ENCODE peak calls at places on chromosomes 7 and 10, in six cellular contexts. L, K, A, S, B and Z are unnamed samples.

GRCh38 chr7:7861211-7861633 is 107.4 kb upstream of the GLCCI1 start:
- DNase-seq in K (no peak), B (peak; percentile 49), L (no peak), A (no peak), S (no peak), Z (no peak)

GRCh38 chr7:54995631-54996340 is 23.0 kb upstream of the EGFR start:
- DNase-seq in B (peak; percentile 39), L (no peak), A (no peak), S (peak; percentile 17), K (peak; percentile 18), Z (no peak)

GRCh38 chr10:34906021-34906965 is 91.2 kb upstream of the PARD3 start:
- DNase-seq in S (no peak), L (peak; percentile 30), K (peak; percentile 16), B (peak; percentile 20), A (peak; percentile 61), Z (no peak)

GRCh38 chr7:74604326-74605020 is 53.0 kb upstream of the GTF2I start:
- DNase-seq in L (no peak), S (no peak), A (no peak), K (no peak), B (no peak), Z (no peak)

GRCh38 chr10:47024399-47025252 is 113.4 kb downstream of the PTPN20 start:
- DNase-seq in K (peak; percentile 70), B (peak; percentile 53), S (peak; percentile 16), L (peak; percentile 83), A (peak; percentile 85), Z (peak; percentile 52)

GRCh38 chr7:127912901-127913300 is 118.3 kb downstream of the LRRC4 start:
- DNase-seq in S (no peak), K (no peak), A (no peak), B (peak; percentile 60), L (no peak), Z (no peak)

GRCh38 chr7:18555968-18556367 is 60.4 kb downstream of the HDAC9 start:
- DNase-seq in K (no peak), S (no peak), A (no peak), L (no peak), B (no peak), Z (no peak)

GRCh38 chr7:78020131-78020873 is 221.7 kb downstream of the PHTF2 start:
- DNase-seq in L (peak; percentile 83), K (peak; percentile 88), S (peak; percentile 17), A (peak; percentile 54), B (peak; percentile 51), Z (peak; percentile 33)

GRCh38 chr10:87935290-87936141 is 72.1 kb downstream of the PTEN start:
- DNase-seq in K (no peak), B (no peak), L (no peak), S (no peak), A (no peak), Z (no peak)

GRCh38 chr7:76280408-76280807 is 22.1 kb upstream of the HSPB1 start:
- DNase-seq in A (no peak), L (peak; percentile 91), B (no peak), S (no peak), K (no peak), Z (no peak)

GRCh38 chr7:15855726-15856125 is 169.2 kb upstream of the MEOX2 start:
- DNase-seq in S (no peak), A (no peak), L (no peak), B (no peak), K (no peak), Z (no peak)

GRCh38 chr7:75033064-75033463 is 40.5 kb downstream of the RCC1L start:
- DNase-seq in K (peak; percentile 44), B (peak; percentile 18), S (no peak), L (peak; percentile 74), A (peak; percentile 75), Z (no peak)

GRCh38 chr7:28629216-28629848 is 217.0 kb downstream of the CREB5 start:
- DNase-seq in B (no peak), K (no peak), S (no peak), L (no peak), A (no peak), Z (no peak)

GRCh38 chr10:119445311-119445934 is 97.1 kb downstream of the RGS10 start:
- DNase-seq in B (peak; percentile 65), S (no peak), L (peak; percentile 94), K (peak; percentile 82), A (peak; percentile 95), Z (peak; percentile 66)

GRCh38 chr7:33142585-33142984 is 13.2 kb downstream of the BBS9 start:
- DNase-seq in L (no peak), S (no peak), B (no peak), A (no peak), K (no peak), Z (no peak)

GRCh38 chr10:18616337-18616736 is 35.0 kb downstream of the NSUN6 start:
- DNase-seq in K (no peak), L (no peak), S (no peak), A (no peak), B (no peak), Z (no peak)

GRCh38 chr10:28393956-28394568 is 91.2 kb upstream of the MPP7 start:
- DNase-seq in K (peak; percentile 77), B (peak; percentile 49), A (peak; percentile 84), S (no peak), L (peak; percentile 69), Z (peak; percentile 51)

GRCh38 chr7:80288175-80289122 is 153.8 kb downstream of the GNAI1 start:
- DNase-seq in S (no peak), L (no peak), B (peak; percentile 15), A (no peak), K (no peak), Z (no peak)

GRCh38 chr7:131302876-131303707 is 24.6 kb upstream of the MKLN1 start:
- DNase-seq in S (no peak), L (no peak), B (peak; percentile 16), K (peak; percentile 32), A (no peak), Z (no peak)
- TF ChIP-seq GABPA in S (no peak), L (no peak), B (no peak), K (no peak), A (no peak), Z (no peak)

GRCh38 chr10:97131702-97132101 is 54.1 kb downstream of the SLIT1 start:
- DNase-seq in L (no peak), S (no peak), A (no peak), K (no peak), B (no peak), Z (no peak)

GRCh38 chr10:97129666-97130065 is 56.1 kb downstream of the SLIT1 start:
- DNase-seq in S (no peak), L (no peak), K (no peak), A (no peak), B (no peak), Z (no peak)

GRCh38 chr10:97134202-97134601 is 51.6 kb downstream of the SLIT1 start:
- DNase-seq in S (no peak), L (no peak), A (no peak), K (no peak), B (no peak), Z (no peak)

GRCh38 chr10:97131041-97131659 is 54.6 kb downstream of the SLIT1 start:
- DNase-seq in B (no peak), K (no peak), L (no peak), A (no peak), S (no peak), Z (no peak)

DNA sequence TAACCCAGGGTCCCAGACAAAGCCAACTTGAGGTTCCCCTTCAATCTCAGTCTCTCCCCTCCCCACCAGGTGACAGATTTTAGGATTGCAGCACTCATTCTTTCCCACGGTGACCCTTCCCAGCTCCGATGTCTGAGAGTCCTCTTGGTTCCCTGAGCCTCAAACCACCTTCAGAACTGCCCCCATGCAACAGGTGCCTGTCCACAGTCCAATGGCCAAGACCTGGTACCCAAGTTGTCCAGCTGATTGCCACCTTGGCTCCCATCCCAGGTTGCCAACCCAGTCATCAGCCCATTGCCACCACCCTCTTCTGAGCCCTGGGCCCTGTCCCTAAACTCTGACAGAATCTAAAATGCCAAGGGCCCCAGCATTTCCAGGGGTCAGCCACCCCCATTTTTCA is 53.5 kb downstream of the SLIT1 start:
- DNase-seq in L (no peak), A (no peak), S (no peak), K (no peak), B (no peak), Z (no peak)
- H3K27me3 ChIP-seq in L (peaks cover 6% of the 10 kb centered on the region), A (no peaks in the 10 kb centered on the region), S (no peaks in the 10 kb centered on the region), K (peaks cover 82% of the 10 kb centered on the region), B (peaks cover 69% of the 10 kb centered on the region), Z (peaks cover 7% of the 10 kb centered on the region)

DNA sequence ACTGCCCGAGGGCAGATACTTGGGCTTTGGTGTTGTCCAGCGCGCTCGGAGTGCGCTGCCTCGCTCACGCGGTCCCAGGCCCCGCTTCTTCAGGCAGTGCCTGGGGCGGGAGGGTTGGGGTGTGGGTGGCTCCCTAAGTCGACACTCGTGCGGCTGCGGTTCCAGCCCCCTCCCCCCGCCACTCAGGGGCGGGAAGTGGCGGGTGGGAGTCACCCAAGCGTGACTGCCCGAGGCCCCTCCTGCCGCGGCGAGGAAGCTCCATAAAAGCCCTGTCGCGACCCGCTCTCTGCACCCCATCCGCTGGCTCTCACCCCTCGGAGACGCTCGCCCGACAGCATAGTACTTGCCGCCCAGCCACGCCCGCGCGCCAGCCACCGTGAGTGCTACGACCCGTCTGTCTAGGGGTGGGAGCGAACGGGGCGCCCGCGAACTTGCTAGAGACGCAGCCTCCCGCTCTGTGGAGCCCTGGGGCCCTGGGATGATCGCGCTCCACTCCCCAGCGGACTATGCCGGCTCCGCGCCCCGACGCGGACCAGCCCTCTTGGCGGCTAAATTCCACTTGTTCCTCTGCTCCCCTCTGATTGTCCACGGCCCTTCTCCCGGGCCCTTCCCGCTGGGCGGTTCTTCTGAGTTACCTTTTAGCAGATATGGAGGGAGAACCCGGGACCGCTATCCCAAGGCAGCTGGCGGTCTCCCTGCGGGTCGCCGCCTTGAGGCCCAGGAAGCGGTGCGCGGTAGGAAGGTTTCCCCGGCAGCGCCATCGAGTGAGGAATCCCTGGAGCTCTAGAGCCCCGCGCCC is at the start of gene NPY:
- DNase-seq in S (no peak), B (no peak), L (peak; percentile 83), K (no peak), A (peak; percentile 71), Z (no peak)
- H3K4me3 ChIP-seq in S (peak within 1 kb of the TSS; percentile 43), B (no peak within 1 kb of the TSS), L (no peak within 1 kb of the TSS), K (no peak within 1 kb of the TSS), A (peak within 1 kb of the TSS; percentile 51), Z (no peak within 1 kb of the TSS)

DNA sequence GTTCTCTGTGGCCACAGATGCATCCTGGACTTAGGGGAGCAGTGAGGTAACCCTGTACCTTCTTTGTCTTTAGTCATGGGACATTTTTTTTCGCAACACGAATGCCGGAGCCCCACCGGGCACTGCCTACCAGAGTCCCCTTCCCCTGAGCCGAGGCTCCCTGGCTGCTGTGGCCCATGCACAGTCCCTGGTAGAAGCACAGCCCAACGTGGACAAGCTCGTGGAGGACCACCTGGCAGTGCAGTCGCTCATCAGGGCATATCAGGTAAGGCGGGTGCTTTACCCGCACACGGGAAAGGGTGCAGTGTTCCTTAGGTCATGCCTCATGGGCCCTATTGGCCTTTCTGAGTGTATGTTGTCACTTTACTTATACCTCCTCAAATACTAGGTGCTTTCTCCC is 38.8 kb downstream of the OGDH start:
- DNase-seq in L (no peak), K (no peak), B (no peak), S (no peak), A (no peak), Z (no peak)
- TF ChIP-seq GABPA in L (no peak), K (no peak), B (no peak), S (no peak), A (no peak), Z (no peak)

GRCh38 chr7:23405240-23405618 is 65.1 kb downstream of the IGF2BP3 start:
- DNase-seq in S (no peak), K (no peak), A (no peak), B (no peak), L (no peak), Z (no peak)
- H3K27me3 ChIP-seq in S (no peaks in the 10 kb centered on the region), K (no peaks in the 10 kb centered on the region), A (no peaks in the 10 kb centered on the region), B (no peaks in the 10 kb centered on the region), L (no peaks in the 10 kb centered on the region), Z (no peaks in the 10 kb centered on the region)